ENCODE peak calls at places on chromosomes 13 and 19, in eight cellular contexts. T is AG09319, N is Panc1, U is fibroblast of villous mesenchyme, F is RWPE1, Z is Caco-2, Y is thoracic aorta, D is heart right ventricle. H is an unnamed sample.

GRCh38 chr13:25180795-25181537 is 8.9 kb upstream of the AMER2 start:
- DNase-seq in T (no peak), N (no peak), U (no peak), F (no peak), Z (no peak), Y (no peak), D (no peak), H (no peak)

GRCh38 chr19:799076-799881 is 2.0 kb downstream of the PTBP1 start:
- DNase-seq in T (no peak), N (no peak), U (peak; percentile 72), F (no peak), Z (no peak), Y (no peak), D (no peak), H (no peak)

GRCh38 chr13:99792079-99792921 is 179.3 kb downstream of the ZIC5 start:
- DNase-seq in T (no peak), N (no peak), U (no peak), F (no peak), Z (no peak), Y (no peak), D (no peak), H (no peak)

GRCh38 chr19:19591133-19591825 is 27.2 kb downstream of the PBX4 start:
- DNase-seq in T (peak; percentile 89), N (peak; percentile 32), U (peak; percentile 97), F (peak; percentile 98), Z (peak; percentile 38), Y (no peak), D (no peak), H (no peak)

GRCh38 chr13:40206241-40207109 is 460.0 kb downstream of the FOXO1 start:
- DNase-seq in T (no peak), N (no peak), U (no peak), F (peak; percentile 83), Z (no peak), Y (no peak), D (no peak), H (no peak)

GRCh38 chr13:91247768-91248167 is 99.7 kb upstream of the MIR17HG start:
- DNase-seq in T (no peak), N (no peak), U (no peak), F (peak; percentile 4), Z (no peak), Y (no peak), D (no peak), H (no peak)

GRCh38 chr13:50128406-50129048 is 113.3 kb downstream of the KCNRG start:
- DNase-seq in T (no peak), N (no peak), U (no peak), F (no peak), Z (no peak), Y (no peak), D (no peak), H (no peak)

GRCh38 chr19:50850738-50851137 is 4.0 kb upstream of the KLK3 start:
- DNase-seq in T (no peak), N (no peak), U (no peak), F (no peak), Z (no peak), Y (no peak), D (no peak), H (no peak)

GRCh38 chr19:49297403-49297802 is 27.6 kb downstream of the SLC6A16 start:
- DNase-seq in T (no peak), N (no peak), U (peak; percentile 77), F (no peak), Z (no peak), Y (no peak), D (no peak), H (no peak)

GRCh38 chr19:3798137-3798536 is 12.0 kb upstream of the MATK start:
- DNase-seq in T (no peak), N (no peak), U (no peak), F (no peak), Z (no peak), Y (no peak), D (no peak), H (no peak)

GRCh38 chr19:8216357-8216756 is 7.2 kb downstream of the CERS4 start:
- DNase-seq in T (no peak), N (no peak), U (no peak), F (no peak), Z (no peak), Y (no peak), D (no peak), H (no peak)

GRCh38 chr19:12156254-12157058 is at the start of gene ZNF625:
- DNase-seq in T (peak; percentile 65), N (no peak), U (peak; percentile 90), F (peak; percentile 82), Z (no peak), Y (peak; percentile 46), D (peak; percentile 92), H (peak; percentile 90)

GRCh38 chr19:45764487-45764886 is 4.6 kb downstream of the SIX5 start:
- DNase-seq in T (no peak), N (no peak), U (no peak), F (no peak), Z (no peak), Y (no peak), D (no peak), H (no peak)

GRCh38 chr19:54648129-54648528 is 14.7 kb upstream of the LILRB4 start:
- DNase-seq in T (no peak), N (no peak), U (no peak), F (no peak), Z (no peak), Y (no peak), D (no peak), H (no peak)
- TF ChIP-seq CTCF in T (no peak), N (peak; percentile 18), U (no peak), F (no peak), Z (no peak), Y (no peak), D (no peak), H (no peak)

GRCh38 chr13:111049791-111050538 is 65.1 kb upstream of the ARHGEF7 start:
- DNase-seq in T (no peak), N (no peak), U (peak; percentile 40), F (peak; percentile 32), Z (no peak), Y (no peak), D (peak; percentile 58), H (no peak)
- TF ChIP-seq CTCF in T (peak; percentile 55), N (peak; percentile 63), U (peak; percentile 54), F (peak; percentile 59), Z (peak; percentile 56), Y (peak; percentile 49), D (peak; percentile 34), H (peak; percentile 23)

DNA sequence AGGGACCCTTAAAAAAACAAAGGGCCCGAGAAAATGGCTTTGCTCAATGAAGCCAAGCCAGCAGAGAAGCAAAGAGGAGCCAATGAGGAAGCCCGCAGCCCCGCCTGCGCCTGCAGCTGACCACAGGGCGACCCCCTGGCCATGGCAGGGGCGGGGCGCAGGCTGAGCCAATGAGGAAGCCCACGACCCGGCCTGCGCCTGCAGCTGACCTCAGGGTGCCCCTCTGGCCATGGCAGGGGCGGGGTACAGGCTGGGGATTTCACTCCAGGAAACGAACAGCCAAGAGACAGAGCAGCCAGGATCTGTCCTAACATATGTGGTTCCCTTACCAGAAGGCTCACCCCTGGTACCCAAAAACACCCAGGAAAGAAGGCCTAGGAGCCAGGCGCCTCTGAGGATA is 101.4 kb downstream of the STK24 start:
- DNase-seq in T (no peak), N (no peak), U (peak; percentile 22), F (no peak), Z (no peak), Y (no peak), D (no peak), H (peak; percentile 51)
- TF ChIP-seq CTCF in T (no peak), N (no peak), U (no peak), F (no peak), Z (no peak), Y (no peak), D (no peak), H (no peak)

DNA sequence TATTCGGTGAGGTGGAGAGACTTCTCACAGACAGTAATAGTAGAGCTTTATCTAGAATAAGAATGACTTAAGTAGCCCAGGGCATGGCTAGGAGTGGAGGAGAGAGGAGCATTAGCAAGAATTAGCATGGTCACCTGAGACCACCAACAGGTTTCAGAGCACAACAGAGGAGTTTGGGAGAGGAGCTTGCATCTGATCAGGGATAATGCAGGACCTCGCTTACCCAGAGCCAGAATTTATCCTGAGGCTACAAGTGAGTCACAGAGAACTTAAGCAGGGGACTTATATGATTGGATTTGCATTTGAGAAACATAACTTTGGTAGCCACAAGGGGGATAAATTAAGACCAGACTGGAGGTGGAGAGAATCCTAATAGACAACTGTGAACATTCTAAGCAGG is 102.1 kb upstream of the FNDC3A start:
- DNase-seq in T (no peak), N (no peak), U (peak; percentile 67), F (peak; percentile 26), Z (no peak), Y (no peak), D (no peak), H (no peak)
- TF ChIP-seq CTCF in T (peak; percentile 10), N (no peak), U (peak; percentile 30), F (no peak), Z (no peak), Y (no peak), D (no peak), H (no peak)

DNA sequence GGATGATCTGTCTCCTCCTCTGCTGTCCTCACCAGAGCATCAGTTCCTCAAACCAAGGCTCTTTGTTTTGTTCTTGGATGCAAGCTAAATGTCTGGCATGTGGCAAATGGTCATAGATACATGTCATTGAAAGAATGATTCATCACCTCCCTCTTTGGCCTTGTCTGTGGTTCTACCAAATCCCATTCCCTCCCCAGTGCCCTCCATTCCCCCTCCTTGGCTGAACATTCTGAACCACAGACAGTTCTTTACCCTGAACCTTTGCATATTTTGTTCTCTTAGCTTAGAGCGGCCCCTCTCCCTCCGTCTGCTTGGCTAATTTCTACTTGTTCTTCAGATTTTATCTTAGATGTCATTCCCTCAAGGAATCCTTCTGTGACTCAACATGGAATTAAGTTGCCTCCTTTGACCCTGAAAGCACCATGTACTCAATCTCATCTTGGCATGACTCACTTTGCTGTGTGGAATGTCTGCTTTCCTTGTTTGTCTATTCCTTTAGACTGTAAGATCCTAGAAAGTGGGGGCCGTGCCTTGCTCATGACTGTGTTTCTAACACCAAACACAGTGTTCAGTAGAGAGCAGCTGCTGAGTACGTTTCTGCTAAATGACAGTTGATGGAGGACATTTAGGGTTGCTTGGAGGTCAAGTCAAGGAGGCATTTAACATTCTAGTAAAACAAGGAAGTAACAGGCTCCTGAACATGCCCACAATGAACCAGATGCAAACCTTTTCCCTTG is 8.1 kb downstream of the ALOX5AP start:
- DNase-seq in T (peak; percentile 86), N (peak; percentile 71), U (peak; percentile 99), F (peak; percentile 93), Z (peak; percentile 65), Y (peak; percentile 76), D (no peak), H (no peak)
- TF ChIP-seq CTCF in T (no peak), N (no peak), U (no peak), F (no peak), Z (peak; percentile 7), Y (peak; percentile 7), D (no peak), H (no peak)

DNA sequence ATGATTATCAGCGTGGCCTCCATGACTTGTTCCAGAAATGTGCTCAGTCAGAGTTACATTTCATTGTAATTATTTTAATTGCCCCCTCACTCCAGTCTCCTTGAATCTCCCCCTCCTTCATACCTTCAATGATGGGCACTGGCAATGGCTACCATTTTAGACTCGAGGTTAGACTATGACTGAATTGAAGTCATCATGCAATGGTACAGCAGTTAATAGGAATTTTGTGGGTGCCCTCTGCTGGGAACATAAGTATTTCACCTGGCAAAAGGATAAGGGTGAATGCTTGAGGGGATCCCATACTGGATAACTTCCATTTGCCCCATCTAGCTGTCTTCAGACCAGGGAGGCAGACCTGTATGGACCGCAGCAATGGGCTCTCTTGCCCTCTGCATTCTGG is 32.2 kb upstream of the USP12 start:
- DNase-seq in T (no peak), N (no peak), U (peak; percentile 30), F (no peak), Z (no peak), Y (no peak), D (no peak), H (no peak)
- TF ChIP-seq CTCF in T (no peak), N (peak; percentile 47), U (peak; percentile 28), F (no peak), Z (peak; percentile 14), Y (no peak), D (no peak), H (no peak)